ENCODE peak calls at places on chromosomes 4 and X, in seven cellular contexts. One of them, this sample, is unnamed.

GRCh38 chrX:152641996-152642395 is 4.3 kb downstream of the GABRQ start:
- DNase-seq in transverse colon: no peak
- DNase-seq in stomach: no peak
- DNase-seq in esophagus muscularis mucosa: no peak
- DNase-seq in K562: peak
- DNase-seq in GM12878: no peak
- DNase-seq in suprapubic skin: no peak
- DNase-seq in this sample: no peak

GRCh38 chr4:82981116-82981515 is 29.5 kb downstream of the LIN54 start:
- DNase-seq in GM12878: no peak
- DNase-seq in transverse colon: no peak
- DNase-seq in suprapubic skin: no peak
- DNase-seq in stomach: no peak
- DNase-seq in K562: no peak
- DNase-seq in esophagus muscularis mucosa: no peak
- DNase-seq in this sample: no peak

GRCh38 chr4:56930638-56931037 is 22.9 kb downstream of the REST start:
- DNase-seq in K562: no peak
- DNase-seq in GM12878: no peak
- DNase-seq in esophagus muscularis mucosa: no peak
- DNase-seq in transverse colon: no peak
- DNase-seq in suprapubic skin: no peak
- DNase-seq in stomach: no peak
- DNase-seq in this sample: no peak

GRCh38 chr4:120921456-120922389 is 803 bp downstream of the PRDM5 start:
- DNase-seq in esophagus muscularis mucosa: no peak
- DNase-seq in stomach: peak
- DNase-seq in GM12878: no peak
- DNase-seq in suprapubic skin: peak
- DNase-seq in transverse colon: peak
- DNase-seq in K562: no peak
- DNase-seq in this sample: peak

GRCh38 chr4:154807042-154807630 is 26.1 kb downstream of the RBM46 start:
- DNase-seq in suprapubic skin: no peak
- DNase-seq in stomach: no peak
- DNase-seq in transverse colon: no peak
- DNase-seq in K562: peak
- DNase-seq in esophagus muscularis mucosa: no peak
- DNase-seq in GM12878: peak
- DNase-seq in this sample: no peak

GRCh38 chr4:15234585-15235126 is 193.2 kb upstream of the C1QTNF7 start:
- DNase-seq in suprapubic skin: no peak
- DNase-seq in transverse colon: no peak
- DNase-seq in K562: no peak
- DNase-seq in esophagus muscularis mucosa: no peak
- DNase-seq in GM12878: no peak
- DNase-seq in stomach: no peak
- DNase-seq in this sample: no peak

GRCh38 chrX:44874481-44875184 is 1.6 kb downstream of the KDM6A start:
- DNase-seq in GM12878: no peak
- DNase-seq in stomach: peak
- DNase-seq in transverse colon: peak
- DNase-seq in suprapubic skin: no peak
- DNase-seq in esophagus muscularis mucosa: no peak
- DNase-seq in K562: peak
- DNase-seq in this sample: no peak

GRCh38 chr4:182206266-182206665 is 36.9 kb upstream of the TENM3 start:
- DNase-seq in esophagus muscularis mucosa: peak
- DNase-seq in GM12878: no peak
- DNase-seq in transverse colon: no peak
- DNase-seq in suprapubic skin: no peak
- DNase-seq in stomach: no peak
- DNase-seq in K562: no peak
- DNase-seq in this sample: no peak

GRCh38 chr4:82584921-82585320 is 23.1 kb upstream of the TMEM150C start:
- DNase-seq in K562: no peak
- DNase-seq in stomach: no peak
- DNase-seq in esophagus muscularis mucosa: no peak
- DNase-seq in transverse colon: no peak
- DNase-seq in suprapubic skin: no peak
- DNase-seq in GM12878: no peak
- DNase-seq in this sample: no peak

GRCh38 chr4:87589531-87589930 is 18.8 kb upstream of the DSPP start:
- DNase-seq in stomach: no peak
- DNase-seq in esophagus muscularis mucosa: no peak
- DNase-seq in transverse colon: no peak
- DNase-seq in suprapubic skin: no peak
- DNase-seq in K562: no peak
- DNase-seq in GM12878: no peak
- DNase-seq in this sample: no peak

GRCh38 chr4:145686991-145687390 is 7.0 kb downstream of the C4orf51 start:
- DNase-seq in suprapubic skin: no peak
- DNase-seq in GM12878: no peak
- DNase-seq in K562: no peak
- DNase-seq in stomach: no peak
- DNase-seq in esophagus muscularis mucosa: no peak
- DNase-seq in transverse colon: no peak
- DNase-seq in this sample: no peak

GRCh38 chr4:41079871-41080565 is 134.3 kb downstream of the APBB2 start:
- DNase-seq in transverse colon: no peak
- DNase-seq in stomach: no peak
- DNase-seq in suprapubic skin: no peak
- DNase-seq in GM12878: no peak
- DNase-seq in esophagus muscularis mucosa: no peak
- DNase-seq in K562: no peak
- DNase-seq in this sample: no peak

GRCh38 chr4:217891-218290 is 87.4 kb downstream of the ZNF732 start:
- DNase-seq in stomach: no peak
- DNase-seq in GM12878: no peak
- DNase-seq in esophagus muscularis mucosa: no peak
- DNase-seq in K562: no peak
- DNase-seq in transverse colon: no peak
- DNase-seq in suprapubic skin: no peak
- DNase-seq in this sample: no peak

GRCh38 chr4:84578540-84579409 is 4.2 kb upstream of the CDS1 start:
- DNase-seq in K562: peak
- DNase-seq in suprapubic skin: no peak
- DNase-seq in esophagus muscularis mucosa: no peak
- DNase-seq in GM12878: no peak
- DNase-seq in transverse colon: peak
- DNase-seq in stomach: no peak
- DNase-seq in this sample: no peak

GRCh38 chr4:132125131-132125530 is 1024.0 kb upstream of the PCDH10 start:
- DNase-seq in suprapubic skin: no peak
- DNase-seq in transverse colon: no peak
- DNase-seq in K562: no peak
- DNase-seq in GM12878: no peak
- DNase-seq in stomach: no peak
- DNase-seq in esophagus muscularis mucosa: no peak
- DNase-seq in this sample: no peak

GRCh38 chrX:49762175-49762704 is 66.5 kb upstream of the PAGE1 start:
- DNase-seq in stomach: no peak
- DNase-seq in esophagus muscularis mucosa: no peak
- DNase-seq in transverse colon: no peak
- DNase-seq in K562: no peak
- DNase-seq in GM12878: no peak
- DNase-seq in suprapubic skin: no peak
- DNase-seq in this sample: no peak

GRCh38 chr4:38857354-38858096 is 908 bp upstream of the TLR6 start:
- DNase-seq in suprapubic skin: peak
- DNase-seq in K562: no peak
- DNase-seq in GM12878: peak
- DNase-seq in transverse colon: peak
- DNase-seq in stomach: no peak
- DNase-seq in esophagus muscularis mucosa: no peak
- DNase-seq in this sample: no peak

GRCh38 chr4:4663028-4663427 is 121.2 kb upstream of the STX18 start:
- DNase-seq in stomach: no peak
- DNase-seq in transverse colon: no peak
- DNase-seq in suprapubic skin: no peak
- DNase-seq in esophagus muscularis mucosa: no peak
- DNase-seq in K562: no peak
- DNase-seq in GM12878: no peak
- DNase-seq in this sample: no peak

GRCh38 chrX:141176586-141177451 is at the start of gene LDOC1:
- DNase-seq in K562: peak
- DNase-seq in stomach: peak
- DNase-seq in transverse colon: peak
- DNase-seq in suprapubic skin: peak
- DNase-seq in GM12878: no peak
- DNase-seq in esophagus muscularis mucosa: peak
- DNase-seq in this sample: peak

GRCh38 chr4:81198151-81198550 is 16.9 kb downstream of the PRKG2 start:
- DNase-seq in GM12878: no peak
- DNase-seq in stomach: peak
- DNase-seq in esophagus muscularis mucosa: no peak
- DNase-seq in suprapubic skin: no peak
- DNase-seq in K562: no peak
- DNase-seq in transverse colon: no peak
- DNase-seq in this sample: no peak

GRCh38 chr4:103397527-103397926 is 199.4 kb upstream of the CENPE start:
- DNase-seq in GM12878: no peak
- DNase-seq in suprapubic skin: no peak
- DNase-seq in stomach: no peak
- DNase-seq in esophagus muscularis mucosa: no peak
- DNase-seq in transverse colon: no peak
- DNase-seq in K562: no peak
- DNase-seq in this sample: no peak

GRCh38 chr4:182655321-182655720 is 261.9 kb downstream of the DCTD start:
- DNase-seq in GM12878: no peak
- DNase-seq in K562: no peak
- DNase-seq in transverse colon: no peak
- DNase-seq in suprapubic skin: no peak
- DNase-seq in esophagus muscularis mucosa: no peak
- DNase-seq in stomach: no peak
- DNase-seq in this sample: no peak

GRCh38 chr4:182022899-182023298 is 220.3 kb upstream of the TENM3 start:
- DNase-seq in stomach: no peak
- DNase-seq in suprapubic skin: no peak
- DNase-seq in transverse colon: no peak
- DNase-seq in K562: no peak
- DNase-seq in GM12878: no peak
- DNase-seq in esophagus muscularis mucosa: no peak
- DNase-seq in this sample: no peak

GRCh38 chr4:17587094-17587822 is 10.3 kb downstream of the LAP3 start:
- DNase-seq in GM12878: no peak
- DNase-seq in suprapubic skin: no peak
- DNase-seq in K562: no peak
- DNase-seq in stomach: no peak
- DNase-seq in esophagus muscularis mucosa: no peak
- DNase-seq in transverse colon: no peak
- DNase-seq in this sample: no peak

GRCh38 chrX:20177093-20177492 is 35.5 kb upstream of the EIF1AX start:
- DNase-seq in K562: no peak
- DNase-seq in esophagus muscularis mucosa: no peak
- DNase-seq in GM12878: no peak
- DNase-seq in stomach: no peak
- DNase-seq in transverse colon: no peak
- DNase-seq in suprapubic skin: no peak
- DNase-seq in this sample: no peak

GRCh38 chrX:71195959-71196727 is 26.9 kb upstream of the GJB1 start:
- DNase-seq in transverse colon: no peak
- DNase-seq in GM12878: no peak
- DNase-seq in suprapubic skin: no peak
- DNase-seq in K562: no peak
- DNase-seq in stomach: no peak
- DNase-seq in esophagus muscularis mucosa: no peak
- DNase-seq in this sample: no peak
- TF ChIP-seq POLR2AphosphoS5 in transverse colon: no peak
- TF ChIP-seq POLR2AphosphoS5 in GM12878: peak
- TF ChIP-seq POLR2AphosphoS5 in suprapubic skin: no peak
- TF ChIP-seq POLR2AphosphoS5 in K562: no peak
- TF ChIP-seq POLR2AphosphoS5 in stomach: no peak
- TF ChIP-seq POLR2AphosphoS5 in esophagus muscularis mucosa: no peak
- TF ChIP-seq POLR2AphosphoS5 in this sample: no peak

GRCh38 chr4:185839204-185839712 is 27.3 kb upstream of the SORBS2 start:
- DNase-seq in stomach: no peak
- DNase-seq in suprapubic skin: no peak
- DNase-seq in esophagus muscularis mucosa: no peak
- DNase-seq in transverse colon: peak
- DNase-seq in K562: no peak
- DNase-seq in GM12878: no peak
- DNase-seq in this sample: peak
- TF ChIP-seq EP300 in stomach: peak
- TF ChIP-seq EP300 in suprapubic skin: no peak
- TF ChIP-seq EP300 in esophagus muscularis mucosa: no peak
- TF ChIP-seq EP300 in transverse colon: peak
- TF ChIP-seq EP300 in K562: no peak
- TF ChIP-seq EP300 in GM12878: no peak
- TF ChIP-seq EP300 in this sample: no peak

DNA sequence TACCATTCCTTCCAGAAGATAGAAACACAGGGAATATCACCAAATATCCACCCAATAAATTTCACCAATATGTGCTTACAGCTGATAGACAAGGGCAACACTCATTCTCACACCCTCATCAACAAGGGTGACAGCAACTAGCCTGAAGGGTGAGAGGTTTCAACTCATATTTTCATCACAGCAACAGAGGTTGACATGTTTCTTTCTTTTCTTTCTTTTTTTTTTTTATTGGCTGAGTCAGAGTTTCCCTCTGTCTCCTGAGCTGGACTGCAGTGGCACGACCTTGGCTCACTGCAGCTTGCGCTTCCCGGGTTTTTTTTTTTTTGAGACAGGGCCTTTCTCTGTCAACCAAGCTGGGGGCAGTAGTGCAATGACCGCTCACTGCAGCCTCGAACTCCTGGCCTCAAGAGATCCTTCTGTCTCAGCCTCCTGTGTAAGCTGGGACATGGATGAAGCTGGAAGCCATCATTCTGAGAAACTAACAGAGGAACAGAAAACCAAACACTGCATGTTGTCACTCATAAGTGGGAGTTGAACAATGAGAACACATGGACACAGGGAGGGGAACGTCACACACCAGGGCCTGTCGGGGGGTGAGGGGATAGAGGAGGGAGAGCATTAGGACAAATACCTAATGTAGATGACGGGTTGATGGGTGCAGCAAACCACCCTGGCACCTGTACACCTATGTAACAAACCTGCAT is 27.5 kb upstream of the ASMTL start:
- DNase-seq in K562: no peak
- DNase-seq in GM12878: no peak
- DNase-seq in stomach: no peak
- DNase-seq in transverse colon: no peak
- DNase-seq in esophagus muscularis mucosa: peak
- DNase-seq in suprapubic skin: peak
- DNase-seq in this sample: peak
- TF ChIP-seq POLR2AphosphoS5 in K562: no peak
- TF ChIP-seq POLR2AphosphoS5 in GM12878: no peak
- TF ChIP-seq POLR2AphosphoS5 in stomach: no peak
- TF ChIP-seq POLR2AphosphoS5 in transverse colon: no peak
- TF ChIP-seq POLR2AphosphoS5 in esophagus muscularis mucosa: no peak
- TF ChIP-seq POLR2AphosphoS5 in suprapubic skin: no peak
- TF ChIP-seq POLR2AphosphoS5 in this sample: no peak

DNA sequence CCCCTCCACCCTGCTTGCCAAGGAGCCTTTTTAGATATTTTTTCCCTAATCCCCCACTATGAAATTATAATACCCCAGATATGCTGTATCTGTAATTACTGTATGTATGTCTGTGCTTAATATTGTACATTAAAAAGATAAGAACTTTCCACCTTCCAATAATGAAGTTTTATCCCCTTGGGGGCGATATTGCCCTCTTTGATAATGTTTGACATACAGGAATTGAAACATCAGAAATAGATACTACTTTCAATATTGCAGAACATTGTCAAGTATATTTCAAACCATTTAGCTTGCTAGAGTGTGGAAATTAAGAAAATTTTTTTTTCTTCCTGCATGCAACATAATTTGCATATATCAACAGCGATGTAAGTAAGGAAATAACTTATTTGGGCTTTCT is 58.9 kb downstream of the NAF1 start:
- DNase-seq in K562: no peak
- DNase-seq in GM12878: no peak
- DNase-seq in transverse colon: no peak
- DNase-seq in esophagus muscularis mucosa: no peak
- DNase-seq in stomach: no peak
- DNase-seq in suprapubic skin: no peak
- DNase-seq in this sample: no peak
- TF ChIP-seq EP300 in K562: no peak
- TF ChIP-seq EP300 in GM12878: no peak
- TF ChIP-seq EP300 in transverse colon: no peak
- TF ChIP-seq EP300 in esophagus muscularis mucosa: no peak
- TF ChIP-seq EP300 in stomach: no peak
- TF ChIP-seq EP300 in suprapubic skin: no peak
- TF ChIP-seq EP300 in this sample: no peak

This sample was measured in sigmoid colon.